ENCODE peak calls at places on chromosomes 4 and X, in eight cellular contexts. Q is sigmoid colon, F is GM12892, P is breast epithelium, X is uterus, V is HCT116, N is tibial nerve, G is GM12891. J is an unnamed sample.

GRCh38 chr4:139665690-139666529 is at the start of gene MGST2:
- DNase-seq in F (peak; percentile 40), P (peak; percentile 35), X (peak; percentile 63), V (no peak), Q (peak; percentile 82), N (peak; percentile 60), G (peak; percentile 37), J (peak; percentile 72)

GRCh38 chrX:27600686-27601085 is 10.5 kb downstream of the DCAF8L2 start:
- DNase-seq in V (no peak), Q (no peak), N (no peak), F (no peak), X (no peak), G (no peak), P (no peak), J (no peak)

GRCh38 chr4:110629214-110629754 is 6.4 kb upstream of the PITX2 start:
- DNase-seq in F (no peak), P (no peak), G (no peak), X (no peak), V (no peak), N (no peak), Q (no peak), J (no peak)

GRCh38 chr4:170675568-170676262 is 586.0 kb upstream of the AADAT start:
- DNase-seq in F (no peak), V (no peak), G (no peak), X (no peak), N (no peak), P (no peak), Q (no peak), J (no peak)

GRCh38 chrX:138765061-138765460 is 53.5 kb upstream of the FGF13 start:
- DNase-seq in F (no peak), Q (no peak), G (no peak), X (no peak), V (no peak), N (no peak), P (no peak), J (no peak)

GRCh38 chrX:40278340-40279090 is 180.8 kb upstream of the BCOR start:
- DNase-seq in G (no peak), F (no peak), P (no peak), X (no peak), N (no peak), V (no peak), Q (no peak), J (no peak)

GRCh38 chr4:145234086-145234694 is 53.8 kb upstream of the OTUD4 start:
- DNase-seq in P (no peak), V (peak; percentile 35), G (peak; percentile 32), F (peak; percentile 26), X (no peak), Q (no peak), N (peak; percentile 34), J (peak; percentile 72)

GRCh38 chr4:93147524-93148212 is 680.9 kb upstream of the ATOH1 start:
- DNase-seq in X (no peak), Q (no peak), N (no peak), V (no peak), F (no peak), P (no peak), G (no peak), J (no peak)

GRCh38 chrX:148929686-148930085 is 429.3 kb downstream of the AFF2 start:
- DNase-seq in X (no peak), F (no peak), G (no peak), V (no peak), N (no peak), P (no peak), Q (no peak), J (no peak)

GRCh38 chr4:19309365-19309764 is 942.3 kb upstream of the SLIT2 start:
- DNase-seq in X (no peak), G (no peak), N (no peak), P (no peak), F (no peak), V (no peak), Q (no peak), J (no peak)

GRCh38 chr4:118352843-118353373 is at the start of gene PRSS12:
- DNase-seq in V (peak; percentile 57), G (peak; percentile 75), X (peak; percentile 22), P (no peak), F (peak; percentile 70), N (peak; percentile 34), Q (peak; percentile 70), J (peak; percentile 59)
- TF ChIP-seq POLR2A in V (no peak), G (no peak), X (no peak), P (no peak), F (no peak), N (no peak), Q (no peak), J (no peak)

DNA sequence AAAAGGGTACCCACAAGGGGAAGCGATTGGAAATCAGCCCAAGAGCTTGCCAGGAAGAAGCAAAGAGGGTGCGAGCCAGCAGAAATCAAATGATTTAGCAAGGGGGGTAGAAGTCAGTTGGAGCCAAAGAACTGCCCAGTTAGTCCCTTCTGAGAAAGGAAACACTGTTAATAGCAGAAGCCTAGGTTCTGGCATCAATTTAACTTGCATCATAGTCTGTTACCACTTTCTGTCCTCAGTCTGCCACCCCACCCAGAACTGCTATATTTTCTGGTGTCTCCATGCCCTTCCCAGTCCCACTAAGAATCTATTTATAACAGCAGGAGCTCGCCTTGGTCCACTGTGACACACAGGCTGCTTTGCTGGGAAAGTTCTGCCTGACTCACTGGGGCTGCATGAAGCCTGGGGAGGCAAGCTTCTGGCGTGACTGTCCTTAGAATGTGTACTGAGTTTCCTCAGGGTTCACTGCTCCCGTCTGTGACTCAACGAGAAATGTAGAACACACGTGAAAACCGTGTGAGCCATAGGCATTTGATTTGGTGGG is 157.8 kb upstream of the TTC29 start:
- DNase-seq in V (no peak), X (peak; percentile 32), N (peak; percentile 67), F (no peak), Q (peak; percentile 71), G (no peak), P (no peak), J (no peak)
- TF ChIP-seq POLR2A in V (no peak), X (no peak), N (no peak), F (no peak), Q (no peak), G (no peak), P (no peak), J (no peak)

GRCh38 chr4:1232661-1233621 is 16.0 kb downstream of the CTBP1 start:
- DNase-seq in G (no peak), X (no peak), N (no peak), P (no peak), F (no peak), Q (peak; percentile 68), V (no peak), J (peak; percentile 18)

GRCh38 chr4:1229117-1229849 is 19.6 kb downstream of the CTBP1 start:
- DNase-seq in G (no peak), N (no peak), V (no peak), Q (no peak), P (no peak), X (no peak), F (no peak), J (no peak)

GRCh38 chr4:1230316-1230715 is 18.6 kb downstream of the CTBP1 start:
- DNase-seq in G (no peak), X (no peak), Q (no peak), N (no peak), F (no peak), V (no peak), P (no peak), J (no peak)

GRCh38 chr4:1231637-1232360 is 17.1 kb downstream of the CTBP1 start:
- DNase-seq in Q (no peak), X (no peak), N (no peak), F (no peak), G (no peak), P (no peak), V (no peak), J (no peak)

DNA sequence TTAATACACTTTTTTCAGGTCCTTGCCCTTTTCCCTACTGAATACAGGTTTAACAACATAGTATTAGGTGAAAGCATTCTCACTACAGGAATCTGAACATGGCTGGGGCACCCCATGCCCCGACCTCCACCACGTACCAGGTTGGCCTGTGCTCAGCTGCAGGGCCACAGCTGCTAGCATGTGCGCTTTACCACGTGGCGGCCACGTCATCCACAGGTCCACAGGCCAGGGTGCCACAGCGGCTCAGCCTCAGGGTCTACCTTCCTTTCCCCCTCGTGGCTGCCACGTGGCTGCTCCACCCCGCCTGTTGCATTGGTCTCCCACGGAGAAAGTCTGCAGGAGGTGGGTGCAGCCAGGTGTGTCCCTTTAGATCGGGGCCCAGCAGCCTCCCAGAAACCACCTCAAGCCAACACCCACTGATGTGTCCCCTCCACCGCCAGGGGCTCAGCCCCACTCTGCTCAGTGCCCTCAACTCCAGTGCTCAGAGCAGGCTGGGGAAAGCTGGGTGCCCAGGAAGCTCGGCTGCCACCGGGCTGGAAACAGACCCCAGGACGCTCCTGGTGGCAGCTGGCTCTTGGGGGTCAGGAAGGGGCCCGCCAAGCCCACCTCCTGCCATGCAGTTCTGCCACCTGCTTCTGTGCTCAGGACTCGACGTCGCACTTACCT is 17.8 kb downstream of the CTBP1 start:
- DNase-seq in F (no peak), V (no peak), Q (no peak), P (no peak), X (no peak), G (no peak), N (no peak), J (no peak)
- TF ChIP-seq POLR2A in F (no peak), V (no peak), Q (no peak), P (no peak), X (no peak), G (no peak), N (no peak), J (no peak)

GRCh38 chrX:24463077-24463476 is 2.0 kb upstream of the PDK3 start:
- DNase-seq in F (no peak), V (no peak), P (no peak), X (no peak), G (no peak), Q (no peak), N (no peak), J (no peak)

GRCh38 chrX:24466025-24466424 is 939 bp downstream of the PDK3 start:
- DNase-seq in G (no peak), P (no peak), X (no peak), F (no peak), N (peak; percentile 6), Q (no peak), V (no peak), J (no peak)

GRCh38 chrX:24464498-24464835 is 619 bp upstream of the PDK3 start:
- DNase-seq in P (no peak), F (no peak), V (no peak), X (no peak), Q (peak; percentile 59), N (peak; percentile 6), G (no peak), J (no peak)

GRCh38 chrX:24465524-24465850 is 401 bp downstream of the PDK3 start:
- DNase-seq in Q (no peak), N (no peak), G (no peak), X (no peak), F (no peak), V (no peak), P (no peak), J (peak; percentile 26)

GRCh38 chrX:24464836-24465523 is at the start of gene PDK3:
- DNase-seq in Q (peak; percentile 96), V (peak; percentile 66), G (peak; percentile 56), X (peak; percentile 89), F (peak; percentile 65), N (peak; percentile 82), P (peak; percentile 78), J (peak; percentile 93)
- TF ChIP-seq POLR2A in Q (peak; percentile 36), V (peak; percentile 55), G (no peak), X (peak; percentile 86), F (peak; percentile 49), N (peak; percentile 78), P (no peak), J (peak; percentile 73)